ENCODE peak calls at places on chromosomes 3 and 15, in eight cellular contexts. Z, J, D, R, V, A, T and I are unnamed samples.
A peak's percentile ranks its signal among the peaks of the same experiment; 100 is the strongest.

GRCh38 chr3:73745429-73746247 is 120.9 kb upstream of the PDZRN3 start:
- DNase-seq in T (no peak), A (no peak), V (no peak), Z (no peak), D (no peak), J (no peak), R (no peak), I (no peak)

GRCh38 chr3:195870937-195871336 is 37.4 kb downstream of the TNK2 start:
- DNase-seq in R (no peak), D (no peak), Z (no peak), V (no peak), A (no peak), T (no peak), J (no peak), I (no peak)

GRCh38 chr15:69718916-69719315 is 266.3 kb downstream of the RPLP1 start:
- DNase-seq in J (no peak), T (no peak), R (no peak), A (no peak), D (no peak), Z (no peak), V (no peak), I (no peak)

GRCh38 chr15:55897560-55898336 is 95.7 kb downstream of the NEDD4 start:
- DNase-seq in R (peak; percentile 91), T (no peak), Z (peak; percentile 52), V (no peak), D (peak; percentile 74), J (no peak), A (peak; percentile 76), I (no peak)

GRCh38 chr15:48806151-48806550 is 4.7 kb downstream of the CEP152 start:
- DNase-seq in A (no peak), Z (peak; percentile 26), J (no peak), V (no peak), T (no peak), D (no peak), R (no peak), I (no peak)

GRCh38 chr3:177665122-177665808 is 468.0 kb upstream of the TBL1XR1 start:
- DNase-seq in Z (peak; percentile 56), A (peak; percentile 78), V (no peak), J (no peak), D (no peak), T (no peak), R (no peak), I (no peak)

GRCh38 chr15:40106203-40107161 is 2.2 kb downstream of the BMF start:
- DNase-seq in D (peak; percentile 85), A (peak; percentile 55), Z (peak; percentile 47), J (no peak), V (peak; percentile 83), R (peak; percentile 36), T (no peak), I (peak; percentile 27)

GRCh38 chr15:60829416-60829815 is 350.5 kb upstream of the ICE2 start:
- DNase-seq in J (no peak), D (no peak), A (no peak), T (no peak), Z (peak; percentile 79), V (no peak), R (no peak), I (no peak)

GRCh38 chr15:38991126-38991525 is 426.5 kb upstream of the RASGRP1 start:
- DNase-seq in T (no peak), A (peak; percentile 73), R (peak; percentile 22), Z (peak; percentile 49), J (no peak), V (no peak), D (peak; percentile 57), I (peak; percentile 24)

GRCh38 chr3:191499307-191500125 is 38.6 kb downstream of the PYDC2 start:
- DNase-seq in V (peak; percentile 73), J (no peak), A (peak; percentile 77), D (peak; percentile 52), R (no peak), Z (no peak), T (no peak), I (peak; percentile 3)

GRCh38 chr3:128491900-128492352 is 1.1 kb downstream of the GATA2 start:
- DNase-seq in V (no peak), Z (no peak), A (no peak), R (no peak), T (peak; percentile 27), J (no peak), D (no peak), I (no peak)

GRCh38 chr3:29486087-29486486 is 205.2 kb downstream of the RBMS3 start:
- DNase-seq in D (peak; percentile 11), R (peak; percentile 87), Z (peak; percentile 88), T (no peak), J (no peak), A (peak; percentile 1), V (no peak), I (peak; percentile 70)

GRCh38 chr15:57610130-57610529 is 18.4 kb downstream of the MYZAP start:
- DNase-seq in R (peak; percentile 72), D (no peak), T (no peak), Z (peak; percentile 13), J (no peak), V (no peak), A (peak; percentile 98), I (no peak)

GRCh38 chr15:59340325-59340724 is 32.3 kb downstream of the MYO1E start:
- DNase-seq in A (no peak), Z (peak; percentile 30), J (no peak), D (no peak), V (no peak), T (no peak), R (no peak), I (no peak)

GRCh38 chr3:174219738-174220137 is 639.4 kb upstream of the NAALADL2 start:
- DNase-seq in R (no peak), T (no peak), J (no peak), A (no peak), V (no peak), D (no peak), Z (no peak), I (no peak)

GRCh38 chr15:63287109-63287508 is 9.7 kb downstream of the APH1B start:
- DNase-seq in D (no peak), J (no peak), T (no peak), Z (no peak), V (no peak), A (no peak), R (no peak), I (no peak)

GRCh38 chr15:84748274-84749110 is at the start of gene ZNF592:
- DNase-seq in A (peak; percentile 76), V (peak; percentile 96), Z (peak; percentile 86), J (peak; percentile 42), D (peak; percentile 87), R (peak; percentile 81), T (peak; percentile 82), I (peak; percentile 47)

GRCh38 chr3:116423945-116424344 is 21.3 kb downstream of the LSAMP start:
- DNase-seq in T (no peak), Z (no peak), J (no peak), A (no peak), D (no peak), R (no peak), V (no peak), I (no peak)

GRCh38 chr15:30046414-30046813 is 36.3 kb upstream of the GOLGA8J start:
- DNase-seq in Z (no peak), T (no peak), R (no peak), A (no peak), V (no peak), J (no peak), D (no peak), I (no peak)

GRCh38 chr3:129224984-129225393 is 24.4 kb upstream of the COPG1 start:
- DNase-seq in D (peak; percentile 47), V (peak; percentile 91), T (no peak), R (peak; percentile 86), Z (peak; percentile 99), A (peak; percentile 92), J (no peak), I (no peak)

GRCh38 chr15:65192016-65192415 is 6.9 kb upstream of the CLPX start:
- DNase-seq in D (peak; percentile 49), V (no peak), R (peak; percentile 62), Z (no peak), A (peak; percentile 21), T (no peak), J (no peak), I (no peak)

GRCh38 chr15:67852433-67852832 is 12.6 kb upstream of the RNU6-1 start:
- DNase-seq in A (no peak), J (no peak), V (no peak), T (no peak), D (no peak), R (no peak), Z (no peak), I (no peak)